ENCODE peak calls at places on chromosomes 11 and 22, in nine cellular contexts. V is NCI-H187 treated with DMSO at 0.1 percent for 48 hours; X is testis; M is Calu3; Y is ELF-1; L is LHCN-M2; D is WTC11; F is activated CD4-positive, alpha-beta T cell treated with anti-CD3 and anti-CD28 coated beads for 36 hours; K is effector memory CD4-positive, alpha-beta T cell. H is an unnamed sample.

GRCh38 chr11:5922749-5923426 is 19.2 kb upstream of the OR56A3 start:
- DNase-seq in L (no peak), V (no peak), D (no peak), K (no peak), Y (no peak), F (peak; percentile 58), M (no peak), X (no peak), H (peak; percentile 45)

GRCh38 chr22:37742374-37743092 is 45.7 kb downstream of the TRIOBP start:
- DNase-seq in M (peak; percentile 71), K (no peak), D (no peak), L (peak; percentile 87), X (no peak), F (peak; percentile 27), Y (no peak), V (no peak), H (no peak)

GRCh38 chr11:15097411-15097810 is 17.3 kb upstream of the INSC start:
- DNase-seq in K (no peak), X (no peak), L (peak; percentile 57), Y (no peak), V (no peak), D (no peak), F (no peak), M (no peak), H (no peak)

GRCh38 chr11:1516273-1517067 is 29.9 kb upstream of the MOB2 start:
- DNase-seq in M (no peak), D (no peak), F (peak; percentile 20), Y (no peak), L (no peak), K (no peak), X (no peak), V (no peak), H (peak; percentile 25)

GRCh38 chr11:44133335-44133946 is 38.0 kb downstream of the EXT2 start:
- DNase-seq in M (peak; percentile 8), Y (peak; percentile 30), X (peak; percentile 23), L (peak; percentile 41), D (no peak), V (no peak), K (no peak), F (no peak), H (no peak)

GRCh38 chr11:111449696-111450479 is 62.3 kb downstream of the BTG4 start:
- DNase-seq in X (no peak), M (no peak), D (no peak), V (no peak), Y (no peak), L (no peak), K (no peak), F (no peak), H (no peak)

GRCh38 chr11:88555018-88555828 is 217.7 kb upstream of the CTSC start:
- DNase-seq in L (peak; percentile 99), D (no peak), K (no peak), X (peak; percentile 66), F (no peak), V (no peak), Y (no peak), M (peak; percentile 32), H (no peak)

GRCh38 chr11:86481399-86481798 is 106.7 kb downstream of the CCDC81 start:
- DNase-seq in V (no peak), X (no peak), L (peak; percentile 83), M (no peak), D (no peak), K (no peak), F (no peak), Y (no peak), H (no peak)

GRCh38 chr11:129965248-129965647 is 37.4 kb downstream of the PRDM10 start:
- DNase-seq in X (no peak), K (no peak), Y (peak; percentile 15), F (no peak), V (no peak), D (no peak), L (no peak), M (no peak), H (no peak)

GRCh38 chr11:33775064-33775807 is 916 bp upstream of the FBXO3 start:
- DNase-seq in X (no peak), M (no peak), Y (no peak), D (no peak), L (no peak), V (no peak), K (no peak), F (no peak), H (no peak)

GRCh38 chr22:49155809-49156580 is 671.7 kb downstream of the BRD1 start:
- DNase-seq in Y (no peak), K (no peak), X (no peak), M (no peak), D (no peak), V (no peak), F (no peak), L (no peak), H (no peak)

GRCh38 chr22:33785283-33785991 is 134.8 kb downstream of the LARGE1 start:
- DNase-seq in D (no peak), F (no peak), M (no peak), X (no peak), K (no peak), L (peak; percentile 4), V (no peak), Y (no peak), H (no peak)

GRCh38 chr11:9047986-9048522 is 43.3 kb downstream of the SCUBE2 start:
- DNase-seq in D (no peak), L (no peak), V (peak; percentile 47), F (no peak), M (no peak), Y (no peak), K (no peak), X (no peak), H (no peak)

GRCh38 chr11:72789493-72790131 is 4.2 kb downstream of the STARD10 start:
- DNase-seq in K (no peak), F (no peak), M (no peak), V (no peak), X (no peak), Y (peak; percentile 23), L (peak; percentile 38), D (no peak), H (no peak)

GRCh38 chr22:29717789-29718188 is 2.0 kb upstream of the CABP7 start:
- DNase-seq in M (no peak), V (no peak), X (no peak), L (no peak), F (no peak), K (no peak), D (no peak), Y (no peak), H (no peak)

GRCh38 chr11:99199336-99199735 is 178.6 kb downstream of the CNTN5 start:
- DNase-seq in K (no peak), D (no peak), L (peak; percentile 61), X (no peak), F (no peak), Y (no peak), M (no peak), V (no peak), H (no peak)

GRCh38 chr11:64643258-64643881 is 52.4 kb downstream of the SLC22A12 start:
- DNase-seq in M (no peak), V (no peak), L (no peak), K (no peak), D (peak; percentile 65), Y (no peak), F (no peak), X (peak; percentile 61), H (no peak)

GRCh38 chr11:57278721-57279095 is 41.7 kb upstream of the APLNR start:
- DNase-seq in X (no peak), K (no peak), Y (no peak), D (no peak), L (no peak), F (no peak), M (no peak), V (no peak), H (no peak)

GRCh38 chr11:86818466-86819282 is 18.3 kb downstream of the PRSS23 start:
- DNase-seq in V (peak; percentile 25), X (no peak), K (no peak), F (no peak), D (no peak), L (peak; percentile 78), Y (no peak), M (no peak), H (no peak)

GRCh38 chr11:64036081-64037026 is 623 bp downstream of the FLRT1 start:
- DNase-seq in Y (no peak), L (peak; percentile 34), F (peak; percentile 19), M (no peak), D (no peak), V (no peak), X (no peak), K (no peak), H (peak; percentile 21)

GRCh38 chr11:11074686-11075370 is 217.0 kb upstream of the ZBED5 start:
- DNase-seq in Y (no peak), F (no peak), X (no peak), M (no peak), K (no peak), V (no peak), D (no peak), L (no peak), H (no peak)

GRCh38 chr22:17823964-17824363 is 49.7 kb upstream of the BID start:
- DNase-seq in D (no peak), M (no peak), F (no peak), L (no peak), V (no peak), X (no peak), K (no peak), Y (no peak), H (no peak)

GRCh38 chr11:61799665-61800284 is 7.1 kb downstream of the FEN1 start:
- DNase-seq in L (no peak), Y (no peak), M (no peak), X (no peak), K (no peak), V (no peak), D (no peak), F (no peak), H (no peak)

GRCh38 chr22:46618667-46619066 is 1.5 kb upstream of the GRAMD4 start:
- DNase-seq in X (no peak), K (no peak), Y (no peak), F (no peak), V (no peak), M (no peak), D (no peak), L (no peak), H (no peak)

GRCh38 chr11:102940714-102941588 is 14.6 kb downstream of the MMP13 start:
- DNase-seq in M (peak; percentile 50), Y (peak; percentile 66), F (peak; percentile 49), D (peak; percentile 47), L (peak; percentile 66), K (no peak), X (peak; percentile 60), V (peak; percentile 55), H (peak; percentile 60)

GRCh38 chr11:47861762-47862161 is 13.6 kb upstream of the NUP160 start:
- DNase-seq in L (peak; percentile 60), V (no peak), Y (no peak), D (no peak), M (no peak), X (no peak), K (no peak), F (peak; percentile 29), H (no peak)

H was measured in activated CD8-positive, alpha-beta T cell treated with anti-CD3 and anti-CD28 coated beads for 36 hours.